ENCODE peak calls at places on chromosome 22, in five cellular contexts. One of them, this sample, is unnamed. For H3K36me3, the result is how much of the 10 kb centered on the place peaks cover.

GRCh38 chr22:20131856-20132685 is 467 bp downstream of the ZDHHC8 start:
- DNase-seq in left ventricle myocardium inferior: peak
- DNase-seq in IMR-90: no peak
- DNase-seq in adrenal gland: peak
- DNase-seq in CD8-positive, alpha-beta memory T cell: no peak
- DNase-seq in this sample: peak

GRCh38 chr22:32823024-32823730 is 21.7 kb downstream of the TIMP3 start:
- DNase-seq in left ventricle myocardium inferior: no peak
- DNase-seq in IMR-90: peak
- DNase-seq in adrenal gland: peak
- DNase-seq in CD8-positive, alpha-beta memory T cell: no peak
- DNase-seq in this sample: peak

GRCh38 chr22:48489551-48490512 is 1337.8 kb downstream of the BRD1 start:
- DNase-seq in left ventricle myocardium inferior: no peak
- DNase-seq in IMR-90: no peak
- DNase-seq in adrenal gland: no peak
- DNase-seq in CD8-positive, alpha-beta memory T cell: no peak
- DNase-seq in this sample: peak

GRCh38 chr22:41528132-41528766 is 16.0 kb downstream of the POLR3H start:
- DNase-seq in left ventricle myocardium inferior: no peak
- DNase-seq in IMR-90: no peak
- DNase-seq in adrenal gland: peak
- DNase-seq in CD8-positive, alpha-beta memory T cell: no peak
- DNase-seq in this sample: no peak

GRCh38 chr22:49999063-49999900 is 13.3 kb downstream of the IL17REL start:
- DNase-seq in left ventricle myocardium inferior: no peak
- DNase-seq in IMR-90: no peak
- DNase-seq in adrenal gland: no peak
- DNase-seq in CD8-positive, alpha-beta memory T cell: no peak
- DNase-seq in this sample: no peak

GRCh38 chr22:24137595-24137994 is 43.7 kb upstream of the SUSD2 start:
- DNase-seq in left ventricle myocardium inferior: no peak
- DNase-seq in IMR-90: peak
- DNase-seq in adrenal gland: no peak
- DNase-seq in CD8-positive, alpha-beta memory T cell: no peak
- DNase-seq in this sample: peak

GRCh38 chr22:24107668-24108067 is 73.6 kb upstream of the SUSD2 start:
- DNase-seq in left ventricle myocardium inferior: peak
- DNase-seq in IMR-90: peak
- DNase-seq in adrenal gland: peak
- DNase-seq in CD8-positive, alpha-beta memory T cell: no peak
- DNase-seq in this sample: peak

GRCh38 chr22:34414467-34415440 is 494.5 kb upstream of the LARGE1 start:
- DNase-seq in left ventricle myocardium inferior: no peak
- DNase-seq in IMR-90: no peak
- DNase-seq in adrenal gland: peak
- DNase-seq in CD8-positive, alpha-beta memory T cell: no peak
- DNase-seq in this sample: no peak

GRCh38 chr22:20395181-20395896 is 1.4 kb downstream of the ZNF74 start:
- DNase-seq in left ventricle myocardium inferior: no peak
- DNase-seq in IMR-90: no peak
- DNase-seq in adrenal gland: no peak
- DNase-seq in CD8-positive, alpha-beta memory T cell: no peak
- DNase-seq in this sample: no peak

GRCh38 chr22:23509571-23510302 is 70.4 kb downstream of the IGLL1 start:
- DNase-seq in left ventricle myocardium inferior: no peak
- DNase-seq in IMR-90: peak
- DNase-seq in adrenal gland: no peak
- DNase-seq in CD8-positive, alpha-beta memory T cell: no peak
- DNase-seq in this sample: no peak

GRCh38 chr22:39280250-39280649 is 35.5 kb upstream of the PDGFB start:
- DNase-seq in left ventricle myocardium inferior: no peak
- DNase-seq in IMR-90: no peak
- DNase-seq in adrenal gland: no peak
- DNase-seq in CD8-positive, alpha-beta memory T cell: no peak
- DNase-seq in this sample: no peak
- H3K36me3 ChIP-seq in left ventricle myocardium inferior: under half
- H3K36me3 ChIP-seq in IMR-90: under half
- H3K36me3 ChIP-seq in adrenal gland: under half
- H3K36me3 ChIP-seq in CD8-positive, alpha-beta memory T cell: under half
- H3K36me3 ChIP-seq in this sample: under half

GRCh38 chr22:19055801-19056200 is 66.4 kb downstream of the DGCR2 start:
- DNase-seq in left ventricle myocardium inferior: no peak
- DNase-seq in IMR-90: no peak
- DNase-seq in adrenal gland: peak
- DNase-seq in CD8-positive, alpha-beta memory T cell: no peak
- DNase-seq in this sample: no peak
- H3K36me3 ChIP-seq in left ventricle myocardium inferior: half or more
- H3K36me3 ChIP-seq in IMR-90: under half
- H3K36me3 ChIP-seq in adrenal gland: under half
- H3K36me3 ChIP-seq in CD8-positive, alpha-beta memory T cell: under half
- H3K36me3 ChIP-seq in this sample: under half

GRCh38 chr22:43975041-43975440 is 19.8 kb downstream of the SAMM50 start:
- DNase-seq in left ventricle myocardium inferior: no peak
- DNase-seq in IMR-90: no peak
- DNase-seq in adrenal gland: no peak
- DNase-seq in CD8-positive, alpha-beta memory T cell: no peak
- DNase-seq in this sample: no peak

GRCh38 chr22:43976861-43977795 is 21.9 kb downstream of the SAMM50 start:
- DNase-seq in left ventricle myocardium inferior: no peak
- DNase-seq in IMR-90: no peak
- DNase-seq in adrenal gland: no peak
- DNase-seq in CD8-positive, alpha-beta memory T cell: no peak
- DNase-seq in this sample: no peak

GRCh38 chr22:43980579-43980978 is 25.3 kb downstream of the SAMM50 start:
- DNase-seq in left ventricle myocardium inferior: no peak
- DNase-seq in IMR-90: no peak
- DNase-seq in adrenal gland: no peak
- DNase-seq in CD8-positive, alpha-beta memory T cell: no peak
- DNase-seq in this sample: no peak

GRCh38 chr22:43980996-43981395 is 25.8 kb downstream of the SAMM50 start:
- DNase-seq in left ventricle myocardium inferior: no peak
- DNase-seq in IMR-90: no peak
- DNase-seq in adrenal gland: no peak
- DNase-seq in CD8-positive, alpha-beta memory T cell: no peak
- DNase-seq in this sample: no peak

GRCh38 chr22:43978558-43978957 is 23.3 kb downstream of the SAMM50 start:
- DNase-seq in left ventricle myocardium inferior: no peak
- DNase-seq in IMR-90: no peak
- DNase-seq in adrenal gland: no peak
- DNase-seq in CD8-positive, alpha-beta memory T cell: no peak
- DNase-seq in this sample: no peak
- H3K36me3 ChIP-seq in left ventricle myocardium inferior: half or more
- H3K36me3 ChIP-seq in IMR-90: half or more
- H3K36me3 ChIP-seq in adrenal gland: half or more
- H3K36me3 ChIP-seq in CD8-positive, alpha-beta memory T cell: under half
- H3K36me3 ChIP-seq in this sample: under half

GRCh38 chr22:36381513-36382079 is 6.2 kb downstream of the MYH9 start:
- DNase-seq in left ventricle myocardium inferior: no peak
- DNase-seq in IMR-90: peak
- DNase-seq in adrenal gland: no peak
- DNase-seq in CD8-positive, alpha-beta memory T cell: no peak
- DNase-seq in this sample: no peak
- H3K36me3 ChIP-seq in left ventricle myocardium inferior: under half
- H3K36me3 ChIP-seq in IMR-90: half or more
- H3K36me3 ChIP-seq in adrenal gland: under half
- H3K36me3 ChIP-seq in CD8-positive, alpha-beta memory T cell: under half
- H3K36me3 ChIP-seq in this sample: under half

This sample was measured in uterus.